ENCODE peak calls at places on chromosome 22, in six cellular contexts. One of them, this sample, is unnamed.

GRCh38 chr22:31148953-31149627 is 8.8 kb upstream of the PLA2G3 start:
- DNase-seq in heart left ventricle: peak; percentile 75
- DNase-seq in left lung: peak; percentile 65
- DNase-seq in tibial artery: peak; percentile 82
- DNase-seq in upper lobe of right lung: peak; percentile 77
- DNase-seq in pancreas: peak; percentile 84
- DNase-seq in this sample: peak; percentile 67

GRCh38 chr22:30830907-30831306 is 136.2 kb downstream of the OSBP2 start:
- DNase-seq in heart left ventricle: no peak
- DNase-seq in left lung: no peak
- DNase-seq in tibial artery: no peak
- DNase-seq in upper lobe of right lung: no peak
- DNase-seq in pancreas: no peak
- DNase-seq in this sample: no peak

GRCh38 chr22:26835929-26836528 is 178.6 kb downstream of the MIAT start:
- DNase-seq in heart left ventricle: no peak
- DNase-seq in left lung: no peak
- DNase-seq in tibial artery: no peak
- DNase-seq in upper lobe of right lung: no peak
- DNase-seq in pancreas: no peak
- DNase-seq in this sample: no peak

GRCh38 chr22:48907591-48907990 is 920.1 kb downstream of the BRD1 start:
- DNase-seq in heart left ventricle: peak; percentile 28
- DNase-seq in left lung: no peak
- DNase-seq in tibial artery: peak; percentile 10
- DNase-seq in upper lobe of right lung: peak; percentile 17
- DNase-seq in pancreas: peak; percentile 7
- DNase-seq in this sample: no peak

GRCh38 chr22:39003165-39003638 is 10.9 kb upstream of the APOBEC3C start:
- DNase-seq in heart left ventricle: peak; percentile 81
- DNase-seq in left lung: peak; percentile 80
- DNase-seq in tibial artery: peak; percentile 86
- DNase-seq in upper lobe of right lung: peak; percentile 81
- DNase-seq in pancreas: peak; percentile 82
- DNase-seq in this sample: no peak

GRCh38 chr22:35230839-35231584 is 26.3 kb upstream of the HMGXB4 start:
- DNase-seq in heart left ventricle: no peak
- DNase-seq in left lung: no peak
- DNase-seq in tibial artery: no peak
- DNase-seq in upper lobe of right lung: no peak
- DNase-seq in pancreas: no peak
- DNase-seq in this sample: no peak

GRCh38 chr22:45210577-45211431 is 29.9 kb downstream of the KIAA0930 start:
- DNase-seq in heart left ventricle: no peak
- DNase-seq in left lung: no peak
- DNase-seq in tibial artery: no peak
- DNase-seq in upper lobe of right lung: peak; percentile 61
- DNase-seq in pancreas: no peak
- DNase-seq in this sample: peak; percentile 21

GRCh38 chr22:31870890-31871289 is 73.4 kb upstream of the YWHAH start:
- DNase-seq in heart left ventricle: no peak
- DNase-seq in left lung: no peak
- DNase-seq in tibial artery: no peak
- DNase-seq in upper lobe of right lung: no peak
- DNase-seq in pancreas: no peak
- DNase-seq in this sample: no peak

GRCh38 chr22:22348815-22349454 is 104.3 kb downstream of the VPREB1 start:
- DNase-seq in heart left ventricle: no peak
- DNase-seq in left lung: no peak
- DNase-seq in tibial artery: no peak
- DNase-seq in upper lobe of right lung: no peak
- DNase-seq in pancreas: no peak
- DNase-seq in this sample: no peak

GRCh38 chr22:45105281-45105700 is 58.4 kb upstream of the NUP50 start:
- DNase-seq in heart left ventricle: no peak
- DNase-seq in left lung: no peak
- DNase-seq in tibial artery: no peak
- DNase-seq in upper lobe of right lung: no peak
- DNase-seq in pancreas: no peak
- DNase-seq in this sample: no peak

GRCh38 chr22:30314918-30315317 is 11.8 kb downstream of the TBC1D10A start:
- DNase-seq in heart left ventricle: no peak
- DNase-seq in left lung: no peak
- DNase-seq in tibial artery: no peak
- DNase-seq in upper lobe of right lung: no peak
- DNase-seq in pancreas: no peak
- DNase-seq in this sample: no peak

GRCh38 chr22:39574779-39575551 is 4.4 kb downstream of the CACNA1I start:
- DNase-seq in heart left ventricle: no peak
- DNase-seq in left lung: peak; percentile 38
- DNase-seq in tibial artery: no peak
- DNase-seq in upper lobe of right lung: no peak
- DNase-seq in pancreas: no peak
- DNase-seq in this sample: peak; percentile 74

GRCh38 chr22:46066691-46067090 is 83.6 kb upstream of the PPARA start:
- DNase-seq in heart left ventricle: no peak
- DNase-seq in left lung: peak; percentile 24
- DNase-seq in tibial artery: peak; percentile 62
- DNase-seq in upper lobe of right lung: peak; percentile 25
- DNase-seq in pancreas: no peak
- DNase-seq in this sample: peak; percentile 38

GRCh38 chr22:33812578-33812977 is 107.7 kb downstream of the LARGE1 start:
- DNase-seq in heart left ventricle: no peak
- DNase-seq in left lung: no peak
- DNase-seq in tibial artery: no peak
- DNase-seq in upper lobe of right lung: no peak
- DNase-seq in pancreas: no peak
- DNase-seq in this sample: no peak

GRCh38 chr22:40714514-40714966 is 35.3 kb downstream of the MCHR1 start:
- DNase-seq in heart left ventricle: no peak
- DNase-seq in left lung: no peak
- DNase-seq in tibial artery: no peak
- DNase-seq in upper lobe of right lung: no peak
- DNase-seq in pancreas: no peak
- DNase-seq in this sample: peak; percentile 69

GRCh38 chr22:40345801-40346177 is 511 bp upstream of the ADSL start:
- DNase-seq in heart left ventricle: peak; percentile 69
- DNase-seq in left lung: peak; percentile 43
- DNase-seq in tibial artery: no peak
- DNase-seq in upper lobe of right lung: peak; percentile 72
- DNase-seq in pancreas: peak; percentile 69
- DNase-seq in this sample: peak; percentile 22

GRCh38 chr22:40215266-40215665 is 37.5 kb downstream of the TNRC6B start:
- DNase-seq in heart left ventricle: no peak
- DNase-seq in left lung: peak; percentile 62
- DNase-seq in tibial artery: no peak
- DNase-seq in upper lobe of right lung: peak; percentile 71
- DNase-seq in pancreas: no peak
- DNase-seq in this sample: peak; percentile 35

GRCh38 chr22:36201630-36202312 is at the start of gene APOL4:
- DNase-seq in heart left ventricle: peak; percentile 87
- DNase-seq in left lung: peak; percentile 72
- DNase-seq in tibial artery: peak; percentile 78
- DNase-seq in upper lobe of right lung: peak; percentile 81
- DNase-seq in pancreas: no peak
- DNase-seq in this sample: no peak

GRCh38 chr22:36619797-36620390 is 83.7 kb downstream of the CACNG2 start:
- DNase-seq in heart left ventricle: no peak
- DNase-seq in left lung: no peak
- DNase-seq in tibial artery: no peak
- DNase-seq in upper lobe of right lung: no peak
- DNase-seq in pancreas: no peak
- DNase-seq in this sample: no peak

GRCh38 chr22:45248832-45249561 is 8.3 kb upstream of the KIAA0930 start:
- DNase-seq in heart left ventricle: no peak
- DNase-seq in left lung: no peak
- DNase-seq in tibial artery: no peak
- DNase-seq in upper lobe of right lung: no peak
- DNase-seq in pancreas: no peak
- DNase-seq in this sample: no peak

GRCh38 chr22:21025763-21026755 is 6.3 kb downstream of the SLC7A4 start:
- DNase-seq in heart left ventricle: no peak
- DNase-seq in left lung: no peak
- DNase-seq in tibial artery: no peak
- DNase-seq in upper lobe of right lung: no peak
- DNase-seq in pancreas: no peak
- DNase-seq in this sample: no peak

GRCh38 chr22:18000441-18001039 is 23.8 kb downstream of the MICAL3 start:
- DNase-seq in heart left ventricle: peak; percentile 60
- DNase-seq in left lung: no peak
- DNase-seq in tibial artery: peak; percentile 69
- DNase-seq in upper lobe of right lung: no peak
- DNase-seq in pancreas: peak; percentile 79
- DNase-seq in this sample: no peak

GRCh38 chr22:43706558-43707328 is 105.4 kb downstream of the EFCAB6 start:
- DNase-seq in heart left ventricle: no peak
- DNase-seq in left lung: no peak
- DNase-seq in tibial artery: no peak
- DNase-seq in upper lobe of right lung: no peak
- DNase-seq in pancreas: no peak
- DNase-seq in this sample: no peak
- H3K27ac ChIP-seq in heart left ventricle: no peak overlapping the region
- H3K27ac ChIP-seq in left lung: no peak overlapping the region
- H3K27ac ChIP-seq in tibial artery: no peak overlapping the region
- H3K27ac ChIP-seq in upper lobe of right lung: no peak overlapping the region
- H3K27ac ChIP-seq in pancreas: no peak overlapping the region
- H3K27ac ChIP-seq in this sample: no peak overlapping the region

DNA sequence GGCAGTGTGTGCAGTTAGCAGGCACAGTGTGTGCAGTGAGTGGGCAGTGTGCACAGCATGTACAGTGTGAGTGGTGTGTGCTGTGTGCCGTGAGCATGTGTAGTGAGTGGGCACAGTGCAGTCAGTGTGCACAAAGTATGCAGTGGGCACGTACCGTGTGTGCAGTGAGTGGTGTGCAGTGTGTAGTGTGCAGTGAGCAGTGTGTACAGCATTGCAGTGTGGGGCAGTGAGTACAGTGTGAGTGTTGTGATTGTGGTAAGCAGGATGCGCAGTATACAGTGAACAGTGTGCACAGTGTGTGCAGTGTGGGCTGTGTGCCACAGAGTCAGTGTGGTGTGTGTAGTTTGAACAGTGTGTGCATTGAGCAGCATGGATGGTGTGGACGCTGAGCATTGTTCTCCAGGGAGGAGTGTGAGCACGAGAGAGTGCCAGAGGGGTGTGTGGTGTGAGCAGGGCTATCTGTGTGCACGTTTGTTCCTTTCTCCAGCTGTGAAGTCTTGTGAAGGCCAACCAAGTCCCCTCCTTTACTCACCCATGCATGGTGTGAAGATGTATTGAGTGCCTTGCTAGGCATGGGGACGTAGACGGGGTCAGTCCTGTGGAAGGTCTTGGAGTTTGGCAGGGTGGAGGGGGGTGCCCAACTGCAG is 3.1 kb downstream of the SHANK3 start:
- DNase-seq in heart left ventricle: peak; percentile 6
- DNase-seq in left lung: no peak
- DNase-seq in tibial artery: no peak
- DNase-seq in upper lobe of right lung: no peak
- DNase-seq in pancreas: no peak
- DNase-seq in this sample: no peak
- H3K27ac ChIP-seq in heart left ventricle: peak overlapping the region; percentile 26
- H3K27ac ChIP-seq in left lung: no peak overlapping the region
- H3K27ac ChIP-seq in tibial artery: no peak overlapping the region
- H3K27ac ChIP-seq in upper lobe of right lung: no peak overlapping the region
- H3K27ac ChIP-seq in pancreas: no peak overlapping the region
- H3K27ac ChIP-seq in this sample: no peak overlapping the region

GRCh38 chr22:37823134-37823985 is at the start of gene GALR3:
- DNase-seq in heart left ventricle: no peak
- DNase-seq in left lung: no peak
- DNase-seq in tibial artery: no peak
- DNase-seq in upper lobe of right lung: no peak
- DNase-seq in pancreas: no peak
- DNase-seq in this sample: no peak

GRCh38 chr22:37824674-37825641 is 1.8 kb downstream of the GALR3 start:
- DNase-seq in heart left ventricle: no peak
- DNase-seq in left lung: no peak
- DNase-seq in tibial artery: no peak
- DNase-seq in upper lobe of right lung: no peak
- DNase-seq in pancreas: no peak
- DNase-seq in this sample: no peak

GRCh38 chr22:37830093-37830842 is 7.1 kb downstream of the GALR3 start:
- DNase-seq in heart left ventricle: no peak
- DNase-seq in left lung: no peak
- DNase-seq in tibial artery: no peak
- DNase-seq in upper lobe of right lung: no peak
- DNase-seq in pancreas: no peak
- DNase-seq in this sample: no peak

GRCh38 chr22:37831472-37831871 is 8.3 kb downstream of the GALR3 start:
- DNase-seq in heart left ventricle: no peak
- DNase-seq in left lung: no peak
- DNase-seq in tibial artery: no peak
- DNase-seq in upper lobe of right lung: no peak
- DNase-seq in pancreas: no peak
- DNase-seq in this sample: no peak

GRCh38 chr22:37827056-37827455 is 3.9 kb downstream of the GALR3 start:
- DNase-seq in heart left ventricle: no peak
- DNase-seq in left lung: no peak
- DNase-seq in tibial artery: no peak
- DNase-seq in upper lobe of right lung: no peak
- DNase-seq in pancreas: no peak
- DNase-seq in this sample: peak; percentile 63
- H3K27ac ChIP-seq in heart left ventricle: peak overlapping the region; percentile 6
- H3K27ac ChIP-seq in left lung: no peak overlapping the region
- H3K27ac ChIP-seq in tibial artery: peak overlapping the region; percentile 67
- H3K27ac ChIP-seq in upper lobe of right lung: no peak overlapping the region
- H3K27ac ChIP-seq in pancreas: no peak overlapping the region
- H3K27ac ChIP-seq in this sample: peak overlapping the region; percentile 33

DNA sequence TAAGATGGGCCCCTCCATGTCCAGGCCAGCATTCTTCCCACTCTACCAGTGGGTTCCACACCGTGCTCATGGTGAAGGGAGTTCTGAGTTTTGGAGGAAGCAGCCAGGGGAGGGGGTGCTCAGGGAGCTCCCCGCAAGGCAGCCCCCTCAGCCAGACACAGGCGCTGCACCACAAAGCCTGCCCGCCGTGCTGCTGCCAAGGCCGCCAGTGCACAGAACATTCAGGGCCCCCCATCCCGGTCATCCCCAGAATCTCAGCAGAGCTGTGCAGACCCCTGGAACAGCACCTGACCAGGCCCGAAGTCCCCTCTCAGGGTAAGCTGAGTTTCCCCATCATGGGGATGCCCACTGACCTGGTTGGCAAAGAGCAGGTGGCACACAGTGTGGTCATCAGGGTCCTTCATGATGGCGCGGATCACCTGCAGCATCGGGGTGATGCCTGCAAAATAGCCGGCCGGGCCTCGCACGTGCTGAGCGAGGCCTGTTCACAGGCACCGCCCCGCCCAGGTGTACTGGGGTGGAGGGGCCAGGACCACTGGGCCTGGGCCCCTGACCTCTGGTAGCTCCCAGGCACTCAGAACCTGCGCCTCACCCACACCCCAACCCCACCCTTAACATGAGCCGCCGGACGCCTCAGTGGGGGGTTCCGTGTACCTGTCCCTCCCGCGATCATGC is 12.4 kb upstream of the POLDIP3 start:
- DNase-seq in heart left ventricle: no peak
- DNase-seq in left lung: no peak
- DNase-seq in tibial artery: no peak
- DNase-seq in upper lobe of right lung: no peak
- DNase-seq in pancreas: no peak
- DNase-seq in this sample: no peak
- H3K27ac ChIP-seq in heart left ventricle: no peak overlapping the region
- H3K27ac ChIP-seq in left lung: no peak overlapping the region
- H3K27ac ChIP-seq in tibial artery: no peak overlapping the region
- H3K27ac ChIP-seq in upper lobe of right lung: no peak overlapping the region
- H3K27ac ChIP-seq in pancreas: no peak overlapping the region
- H3K27ac ChIP-seq in this sample: no peak overlapping the region

GRCh38 chr22:42642801-42643631 is 2.6 kb upstream of the ATP5MGL start:
- DNase-seq in heart left ventricle: no peak
- DNase-seq in left lung: no peak
- DNase-seq in tibial artery: no peak
- DNase-seq in upper lobe of right lung: no peak
- DNase-seq in pancreas: no peak
- DNase-seq in this sample: no peak
- H3K27ac ChIP-seq in heart left ventricle: peak overlapping the region; percentile 92
- H3K27ac ChIP-seq in left lung: peak overlapping the region; percentile 60
- H3K27ac ChIP-seq in tibial artery: peak overlapping the region; percentile 99
- H3K27ac ChIP-seq in upper lobe of right lung: peak overlapping the region; percentile 92
- H3K27ac ChIP-seq in pancreas: no peak overlapping the region
- H3K27ac ChIP-seq in this sample: peak overlapping the region; percentile 82

This sample was measured in dorsolateral prefrontal cortex.